ENCODE peak calls at places on chromosomes 16 and 17, in eight cellular contexts. J is thoracic aorta, Z is left lung, H is brain microvascular endothelial cell, F is uterus, D is iPS DF 6.9, V is MM.1S, A is fibroblast of lung. G is an unnamed sample. For H3K36me3, the result is how much of the 10 kb centered on the place peaks cover.

GRCh38 chr16:831571-832443 is 31.3 kb upstream of the GNG13 start:
- DNase-seq in J (no peak), Z (no peak), H (no peak), F (no peak), D (no peak), V (no peak), A (no peak), G (no peak)

GRCh38 chr17:74049167-74049797 is 154.2 kb upstream of the RPL38 start:
- DNase-seq in J (no peak), Z (no peak), H (no peak), F (no peak), D (no peak), V (no peak), A (no peak), G (peak)

GRCh38 chr17:10631701-10632100 is 25.4 kb downstream of the MYH3 start:
- DNase-seq in J (no peak), Z (no peak), H (no peak), F (no peak), D (no peak), V (no peak), A (no peak), G (no peak)

GRCh38 chr16:89313583-89313982 is 96.1 kb downstream of the ZNF778 start:
- DNase-seq in J (no peak), Z (no peak), H (no peak), F (no peak), D (no peak), V (no peak), A (no peak), G (no peak)

GRCh38 chr16:83762141-83763024 is 45.4 kb upstream of the HSBP1 start:
- DNase-seq in J (no peak), Z (no peak), H (no peak), F (no peak), D (no peak), V (no peak), A (no peak), G (no peak)

GRCh38 chr17:47981462-47981861 is 10.5 kb downstream of the CDK5RAP3 start:
- DNase-seq in J (no peak), Z (no peak), H (no peak), F (no peak), D (no peak), V (no peak), A (no peak), G (no peak)

GRCh38 chr17:27460196-27460725 is 4.0 kb downstream of the KSR1 start:
- DNase-seq in J (no peak), Z (no peak), H (no peak), F (no peak), D (no peak), V (no peak), A (no peak), G (no peak)

GRCh38 chr16:49057391-49057790 is 224.2 kb downstream of the CBLN1 start:
- DNase-seq in J (no peak), Z (no peak), H (no peak), F (no peak), D (no peak), V (no peak), A (no peak), G (no peak)

GRCh38 chr17:78168906-78169793 is 769 bp downstream of the SYNGR2 start:
- DNase-seq in J (no peak), Z (peak), H (peak), F (peak), D (no peak), V (peak), A (peak), G (peak)

GRCh38 chr16:35210681-35211433 is 1751.4 kb downstream of the TP53TG3F start:
- DNase-seq in J (no peak), Z (no peak), H (no peak), F (no peak), D (no peak), V (no peak), A (no peak), G (no peak)

GRCh38 chr17:412211-413015 is 59.8 kb upstream of the RPH3AL start:
- DNase-seq in J (no peak), Z (no peak), H (peak), F (peak), D (no peak), V (peak), A (peak), G (peak)

GRCh38 chr16:74936902-74937560 is 47.9 kb downstream of the WDR59 start:
- DNase-seq in J (no peak), Z (no peak), H (peak), F (no peak), D (no peak), V (no peak), A (peak), G (no peak)

GRCh38 chr16:83574388-83574787 is 233.4 kb upstream of the HSBP1 start:
- DNase-seq in J (no peak), Z (no peak), H (peak), F (no peak), D (peak), V (no peak), A (peak), G (no peak)

GRCh38 chr16:77962689-77963088 is 59.7 kb upstream of the CLEC3A start:
- DNase-seq in J (no peak), Z (no peak), H (no peak), F (no peak), D (no peak), V (no peak), A (no peak), G (no peak)

GRCh38 chr17:61238455-61238933 is 161.1 kb upstream of the TBX2 start:
- DNase-seq in J (no peak), Z (no peak), H (no peak), F (no peak), D (no peak), V (no peak), A (peak), G (no peak)

GRCh38 chr16:68490829-68491575 is 42.7 kb upstream of the SMPD3 start:
- DNase-seq in J (no peak), Z (peak), H (peak), F (no peak), D (no peak), V (peak), A (peak), G (no peak)

GRCh38 chr16:57477531-57478202 is 8.6 kb downstream of the DOK4 start:
- DNase-seq in J (no peak), Z (no peak), H (no peak), F (no peak), D (no peak), V (no peak), A (no peak), G (no peak)

GRCh38 chr16:13333336-13333735 is 431.9 kb downstream of the SHISA9 start:
- DNase-seq in J (no peak), Z (no peak), H (no peak), F (no peak), D (no peak), V (no peak), A (no peak), G (no peak)
- H3K4me3 ChIP-seq in J (no peak), Z (no peak), H (no peak), F (no peak), D (no peak), V (no peak), A (no peak), G (no peak)

GRCh38 chr17:45286286-45286685 is 24.4 kb upstream of the SPATA32 start:
- DNase-seq in J (no peak), Z (no peak), H (no peak), F (no peak), D (no peak), V (no peak), A (no peak), G (no peak)
- H3K36me3 ChIP-seq in J (under half), Z (half or more), H (half or more), F (under half), D (under half), V (under half), A (under half), G (half or more)

GRCh38 chr17:42778570-42778969 is 1.8 kb upstream of the WNK4 start:
- DNase-seq in J (no peak), Z (no peak), H (no peak), F (no peak), D (no peak), V (no peak), A (no peak), G (no peak)

GRCh38 chr17:42781639-42782401 is 1.4 kb downstream of the WNK4 start:
- DNase-seq in J (no peak), Z (no peak), H (no peak), F (no peak), D (no peak), V (no peak), A (peak), G (no peak)

GRCh38 chr17:42779304-42779941 is 987 bp upstream of the WNK4 start:
- DNase-seq in J (no peak), Z (no peak), H (no peak), F (no peak), D (no peak), V (no peak), A (no peak), G (peak)

GRCh38 chr17:42780816-42781638 is 617 bp downstream of the WNK4 start:
- DNase-seq in J (no peak), Z (no peak), H (no peak), F (no peak), D (no peak), V (no peak), A (no peak), G (peak)

DNA sequence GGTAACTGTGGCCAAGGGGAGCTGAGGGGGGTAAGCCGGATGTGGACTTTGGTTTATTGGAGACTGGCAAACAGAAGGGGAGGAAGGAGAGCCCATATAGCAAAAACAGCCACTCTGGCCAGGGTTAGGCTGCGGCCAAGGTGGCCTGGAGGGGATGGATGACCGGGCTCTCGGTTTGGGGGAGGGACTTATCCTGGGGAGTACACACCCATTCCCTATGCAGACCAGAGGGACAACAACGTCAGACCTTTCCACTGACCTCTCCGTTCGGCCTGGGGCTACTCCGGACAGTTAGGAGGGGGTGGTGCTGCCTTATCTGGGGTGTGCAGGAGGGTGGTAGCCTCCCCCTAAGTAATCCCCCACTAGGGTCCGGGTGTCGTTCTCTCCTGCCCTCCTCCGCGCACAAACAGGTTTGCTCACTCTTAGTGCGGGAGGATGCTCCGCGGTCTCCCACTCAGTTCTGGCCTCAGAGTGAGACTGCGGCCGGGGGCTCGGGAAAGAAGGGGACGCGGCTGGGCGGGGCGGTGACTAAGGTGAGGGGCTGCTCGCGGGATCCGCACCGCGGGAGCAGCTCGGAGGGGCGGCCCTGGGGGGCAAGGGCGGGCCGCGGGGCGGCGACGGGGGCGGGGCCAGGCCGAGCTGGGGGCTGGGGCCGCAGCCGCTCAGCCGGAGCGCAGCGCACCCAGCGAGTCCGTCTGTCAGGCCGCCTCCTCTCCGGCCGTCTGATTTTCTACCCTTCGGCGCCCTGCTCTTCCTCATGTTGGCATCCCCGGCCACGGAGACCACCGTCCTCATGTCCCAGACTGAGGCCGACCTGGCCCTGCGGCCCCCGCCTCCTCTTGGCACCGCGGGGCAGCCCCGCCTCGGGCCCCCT is at the start of gene WNK4:
- DNase-seq in J (no peak), Z (no peak), H (no peak), F (no peak), D (no peak), V (no peak), A (peak), G (peak)
- H3K4me3 ChIP-seq in J (peak), Z (peak), H (peak), F (peak), D (peak), V (no peak), A (peak), G (peak)

GRCh38 chr17:17216776-17217175 is 10.6 kb upstream of the PLD6 start:
- DNase-seq in J (no peak), Z (no peak), H (no peak), F (no peak), D (no peak), V (no peak), A (no peak), G (no peak)
- H3K36me3 ChIP-seq in J (half or more), Z (half or more), H (half or more), F (under half), D (under half), V (under half), A (half or more), G (half or more)

G was measured in WERI-Rb-1.